ENCODE peak calls at places on chromosomes 3 and 15, in four cellular contexts. K is fibroblast of lung, T is SK-N-SH, U is left ventricle myocardium inferior. O is an unnamed sample. For H3K36me3, the result is how much of the 10 kb centered on the place peaks cover.

GRCh38 chr15:40190591-40190990 is 29.7 kb downstream of the BUB1B start:
- DNase-seq in K (peak), T (no peak), U (no peak), O (no peak)

GRCh38 chr3:103181175-103181574 is 746.4 kb downstream of the ZPLD1 start:
- DNase-seq in K (no peak), T (no peak), U (no peak), O (no peak)

GRCh38 chr3:191484461-191484860 is 23.5 kb downstream of the PYDC2 start:
- DNase-seq in K (no peak), T (no peak), U (no peak), O (no peak)

GRCh38 chr3:14646150-14646573 is 5.4 kb upstream of the CCDC174 start:
- DNase-seq in K (no peak), T (no peak), U (no peak), O (no peak)

GRCh38 chr15:57598346-57598745 is 6.6 kb downstream of the MYZAP start:
- DNase-seq in K (no peak), T (no peak), U (no peak), O (no peak)

GRCh38 chr3:70985572-70985971 is 598.0 kb downstream of the FOXP1 start:
- DNase-seq in K (no peak), T (no peak), U (no peak), O (no peak)

GRCh38 chr3:46853441-46854410 is 9.5 kb downstream of the MYL3 start:
- DNase-seq in K (no peak), T (no peak), U (no peak), O (peak)

GRCh38 chr3:131561511-131561910 is 58.7 kb upstream of the MRPL3 start:
- DNase-seq in K (no peak), T (no peak), U (no peak), O (no peak)

GRCh38 chr15:61033319-61033718 is 195.8 kb downstream of the RORA start:
- DNase-seq in K (no peak), T (no peak), U (no peak), O (no peak)

GRCh38 chr3:179840985-179841384 is 188.1 kb downstream of the USP13 start:
- DNase-seq in K (peak), T (no peak), U (no peak), O (no peak)

GRCh38 chr15:39746176-39746575 is 36.5 kb downstream of the FSIP1 start:
- DNase-seq in K (peak), T (no peak), U (no peak), O (no peak)

GRCh38 chr3:11600501-11601282 is 43.0 kb downstream of the VGLL4 start:
- DNase-seq in K (peak), T (no peak), U (peak), O (peak)

GRCh38 chr3:186406669-186407635 is 44.9 kb upstream of the DGKG start:
- DNase-seq in K (no peak), T (no peak), U (peak), O (no peak)

GRCh38 chr3:182490601-182491485 is 302.5 kb upstream of the ATP11B start:
- DNase-seq in K (peak), T (peak), U (no peak), O (no peak)

GRCh38 chr3:12235691-12236090 is 53.2 kb upstream of the PPARG start:
- DNase-seq in K (peak), T (no peak), U (no peak), O (no peak)

GRCh38 chr15:57445872-57446271 is 69.6 kb downstream of the CGNL1 start:
- DNase-seq in K (peak), T (no peak), U (no peak), O (no peak)

GRCh38 chr15:41983621-41984571 is 11.5 kb upstream of the EHD4 start:
- DNase-seq in K (no peak), T (no peak), U (no peak), O (peak)

GRCh38 chr15:68636256-68636655 is 57.5 kb downstream of the CORO2B start:
- DNase-seq in K (no peak), T (no peak), U (no peak), O (no peak)

GRCh38 chr15:91255788-91256187 is 155.7 kb downstream of the SV2B start:
- DNase-seq in K (no peak), T (no peak), U (no peak), O (no peak)

GRCh38 chr3:127349501-127350171 is 61.8 kb upstream of the PRR20G start:
- DNase-seq in K (no peak), T (no peak), U (no peak), O (no peak)

GRCh38 chr15:38890194-38890593 is 325.6 kb upstream of the RASGRP1 start:
- DNase-seq in K (no peak), T (no peak), U (no peak), O (no peak)

GRCh38 chr3:100796556-100796955 is 87.3 kb downstream of the TFG start:
- DNase-seq in K (peak), T (no peak), U (no peak), O (no peak)

GRCh38 chr3:33250712-33251111 is 26.5 kb upstream of the FBXL2 start:
- DNase-seq in K (no peak), T (no peak), U (no peak), O (no peak)

GRCh38 chr3:99544819-99545281 is 93.5 kb upstream of the COL8A1 start:
- DNase-seq in K (peak), T (no peak), U (peak), O (no peak)

GRCh38 chr15:101480613-101481380 is 8.7 kb downstream of the PCSK6 start:
- DNase-seq in K (no peak), T (no peak), U (no peak), O (peak)

GRCh38 chr3:6921041-6921440 is 60.1 kb downstream of the GRM7 start:
- DNase-seq in K (no peak), T (no peak), U (no peak), O (no peak)

GRCh38 chr3:72232777-72233176 is 447.8 kb upstream of the PROK2 start:
- DNase-seq in K (no peak), T (no peak), U (no peak), O (no peak)

GRCh38 chr3:127411083-127411727 is 123.4 kb upstream of the PRR20G start:
- DNase-seq in K (no peak), T (peak), U (no peak), O (peak)

GRCh38 chr3:182843478-182843877 is 50.2 kb downstream of the ATP11B start:
- DNase-seq in K (peak), T (no peak), U (no peak), O (no peak)

GRCh38 chr3:58434990-58435389 is 1.4 kb upstream of the PDHB start:
- DNase-seq in K (peak), T (no peak), U (no peak), O (peak)

GRCh38 chr15:101250931-101251829 is 668 bp downstream of the CHSY1 start:
- DNase-seq in K (no peak), T (peak), U (no peak), O (peak)

GRCh38 chr3:25427155-25428002 is 684 bp upstream of the RARB start:
- DNase-seq in K (peak), T (peak), U (no peak), O (no peak)

GRCh38 chr3:66399529-66400232 is 101.1 kb downstream of the LRIG1 start:
- DNase-seq in K (no peak), T (no peak), U (no peak), O (peak)
- H3K36me3 ChIP-seq in K (under half), T (under half), U (half or more), O (half or more)

GRCh38 chr3:108589081-108589997 is at the start of the genes CIP2A and DZIP3:
- DNase-seq in K (peak), T (peak), U (peak), O (peak)
- TF ChIP-seq CTCF in K (no peak), T (no peak), U (no peak), O (peak)

GRCh38 chr15:85382942-85383341 is 2.5 kb downstream of the AKAP13 start:
- DNase-seq in K (no peak), T (no peak), U (no peak), O (no peak)
- H3K4me3 ChIP-seq in K (peak), T (no peak), U (peak), O (peak)

GRCh38 chr3:113269661-113270060 is 58.3 kb downstream of the BOC start:
- DNase-seq in K (no peak), T (no peak), U (no peak), O (no peak)
- H3K36me3 ChIP-seq in K (under half), T (under half), U (under half), O (under half)

GRCh38 chr3:116691041-116691440 is 18.5 kb upstream of the TUSC7 start:
- DNase-seq in K (no peak), T (no peak), U (no peak), O (no peak)
- TF ChIP-seq CTCF in K (no peak), T (no peak), U (no peak), O (no peak)

DNA sequence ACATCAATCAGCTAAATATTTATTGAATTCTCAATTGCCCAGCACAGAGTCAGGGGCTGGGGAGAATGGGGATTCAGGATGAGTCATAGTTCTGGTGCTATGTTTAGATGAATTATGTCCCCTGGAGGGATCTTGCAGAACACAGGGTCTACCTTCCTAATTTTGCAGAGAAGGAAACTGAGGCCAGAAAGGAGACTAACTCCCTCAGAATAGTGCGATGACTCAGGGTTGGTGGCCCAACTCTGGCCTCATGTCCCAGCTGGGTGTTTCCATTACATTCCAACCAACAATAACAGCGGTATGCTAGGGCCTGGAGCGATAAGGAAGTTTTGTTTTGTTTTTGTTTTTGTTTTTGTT is 270.9 kb downstream of the TLE3 start:
- DNase-seq in K (peak), T (no peak), U (no peak), O (no peak)
- H3K4me3 ChIP-seq in K (no peak), T (no peak), U (no peak), O (peak)

GRCh38 chr15:25427861-25428260 is 11.0 kb downstream of the UBE3A start:
- DNase-seq in K (no peak), T (no peak), U (no peak), O (no peak)
- H3K36me3 ChIP-seq in K (under half), T (under half), U (under half), O (under half)

GRCh38 chr3:129992781-129993180 is 18.3 kb downstream of the TRH start:
- DNase-seq in K (peak), T (peak), U (no peak), O (peak)
- TF ChIP-seq CTCF in K (peak), T (peak), U (peak), O (peak)